ENCODE peak calls at places on chromosomes 16 and 17, in four cellular contexts. Q, X, S and J are unnamed samples.

GRCh38 chr16:74034862-74035261 is 261.8 kb upstream of the PSMD7 start:
- DNase-seq in S (no peak), X (no peak), Q (peak; percentile 49), J (peak; percentile 10)

GRCh38 chr17:31085563-31085962 is 9.2 kb upstream of the NF1 start:
- DNase-seq in Q (no peak), X (no peak), S (no peak), J (no peak)

GRCh38 chr16:75798714-75799113 is 72.4 kb upstream of the CPHXL start:
- DNase-seq in Q (no peak), X (no peak), S (no peak), J (peak; percentile 26)

GRCh38 chr17:42182927-42183734 is 2.1 kb downstream of the HCRT start:
- DNase-seq in X (no peak), Q (no peak), S (no peak), J (no peak)

GRCh38 chr16:11629071-11630030 is 38.9 kb upstream of the SNN start:
- DNase-seq in X (no peak), Q (peak; percentile 87), S (no peak), J (no peak)

GRCh38 chr16:9827062-9827752 is 355.0 kb downstream of the GRIN2A start:
- DNase-seq in X (no peak), S (no peak), Q (no peak), J (no peak)

GRCh38 chr17:57989011-57989345 is 924 bp upstream of the VEZF1 start:
- DNase-seq in X (no peak), Q (peak; percentile 67), S (no peak), J (no peak)

GRCh38 chr16:30437511-30438046 is 7.7 kb upstream of the DCTPP1 start:
- DNase-seq in S (no peak), Q (no peak), X (no peak), J (no peak)

GRCh38 chr17:50626037-50626574 is 8.6 kb upstream of the ABCC3 start:
- DNase-seq in S (peak; percentile 23), Q (peak; percentile 84), X (peak; percentile 74), J (peak; percentile 81)

GRCh38 chr16:73232555-73233422 is 184.9 kb upstream of the ZFHX3 start:
- DNase-seq in X (peak; percentile 41), Q (no peak), S (no peak), J (no peak)

GRCh38 chr17:78865682-78866390 is 25.2 kb upstream of the USP36 start:
- DNase-seq in Q (peak; percentile 75), X (peak; percentile 90), S (peak; percentile 40), J (peak; percentile 68)

GRCh38 chr17:78390241-78391050 is 12.0 kb downstream of the PGS1 start:
- DNase-seq in S (no peak), Q (no peak), X (no peak), J (no peak)

GRCh38 chr16:57802635-57803412 is 533 bp upstream of the KIFC3 start:
- DNase-seq in Q (no peak), X (no peak), S (no peak), J (no peak)

GRCh38 chr17:49890852-49891251 is 43.0 kb upstream of the TAC4 start:
- DNase-seq in X (no peak), S (no peak), Q (no peak), J (no peak)

GRCh38 chr16:23448392-23448791 is 4.6 kb downstream of the COG7 start:
- DNase-seq in S (no peak), Q (no peak), X (no peak), J (no peak)

GRCh38 chr17:34998205-34998604 is 17.9 kb downstream of the LIG3 start:
- DNase-seq in X (peak; percentile 85), Q (peak; percentile 72), S (peak; percentile 62), J (peak; percentile 85)

GRCh38 chr17:81295678-81296381 is 723 bp upstream of the SLC38A10 start:
- DNase-seq in X (no peak), Q (peak; percentile 90), S (no peak), J (peak; percentile 77)

GRCh38 chr17:57331423-57331822 is 75.1 kb downstream of the MSI2 start:
- DNase-seq in S (no peak), X (no peak), Q (no peak), J (no peak)

GRCh38 chr17:35947156-35947585 is 3.7 kb upstream of the LYZL6 start:
- DNase-seq in X (no peak), Q (peak; percentile 79), S (peak; percentile 12), J (peak; percentile 63)

GRCh38 chr17:40806131-40806530 is 6.4 kb upstream of the KRT28 start:
- DNase-seq in S (no peak), X (no peak), Q (no peak), J (no peak)

GRCh38 chr16:85306071-85306792 is 194.0 kb upstream of the CIBAR2 start:
- DNase-seq in X (no peak), Q (peak; percentile 94), S (peak; percentile 58), J (peak; percentile 68)

GRCh38 chr17:41530062-41531048 is 2.2 kb upstream of the KRT19 start:
- DNase-seq in Q (no peak), S (no peak), X (no peak), J (no peak)

GRCh38 chr17:8964801-8965393 is 610 bp downstream of the PIK3R5 start:
- DNase-seq in S (no peak), X (no peak), Q (no peak), J (peak; percentile 69)

GRCh38 chr17:75110307-75110937 is 653 bp downstream of the ARMC7 start:
- DNase-seq in X (no peak), Q (no peak), S (no peak), J (peak; percentile 37)

GRCh38 chr17:57311281-57312216 is 55.2 kb downstream of the MSI2 start:
- DNase-seq in S (no peak), X (no peak), Q (no peak), J (no peak)

GRCh38 chr17:80113033-80113484 is 11.7 kb downstream of the GAA start:
- DNase-seq in S (no peak), Q (peak; percentile 55), X (no peak), J (no peak)

GRCh38 chr16:3058173-3059030 is 7.0 kb upstream of the IL32 start:
- DNase-seq in Q (peak; percentile 65), S (no peak), X (no peak), J (peak; percentile 72)

GRCh38 chr17:62724398-62725146 is 83.5 kb downstream of the MARCHF10 start:
- DNase-seq in Q (peak; percentile 22), S (peak; percentile 69), X (no peak), J (peak; percentile 95)

GRCh38 chr17:40818733-40819527 is 3.5 kb downstream of the KRT10 start:
- DNase-seq in S (peak; percentile 78), Q (peak; percentile 76), X (peak; percentile 89), J (peak; percentile 92)

GRCh38 chr16:66516808-66517585 is 32.9 kb downstream of the TK2 start:
- DNase-seq in X (peak; percentile 86), Q (peak; percentile 91), S (peak; percentile 46), J (peak; percentile 98)

GRCh38 chr17:73801455-73802100 is 157.3 kb upstream of the SDK2 start:
- DNase-seq in S (no peak), Q (no peak), X (no peak), J (no peak)

GRCh38 chr17:10482252-10482651 is 12.9 kb upstream of the MYH4 start:
- DNase-seq in X (no peak), Q (no peak), S (no peak), J (no peak)

GRCh38 chr17:79520134-79520892 is 90.5 kb downstream of the RBFOX3 start:
- DNase-seq in X (no peak), S (no peak), Q (no peak), J (no peak)

GRCh38 chr17:16853661-16854320 is 118.1 kb downstream of the TNFRSF13B start:
- DNase-seq in Q (no peak), S (no peak), X (no peak), J (no peak)

GRCh38 chr17:4180791-4181190 is 37.8 kb downstream of the CYB5D2 start:
- DNase-seq in Q (no peak), S (no peak), X (no peak), J (no peak)

GRCh38 chr17:68175416-68175815 is 72.4 kb upstream of the AMZ2 start:
- DNase-seq in Q (no peak), S (no peak), X (no peak), J (no peak)

GRCh38 chr16:88537864-88538263 is 32.3 kb upstream of the ZC3H18 start:
- DNase-seq in S (no peak), Q (no peak), X (no peak), J (no peak)

GRCh38 chr17:7435676-7436555 is 681 bp downstream of the TMEM102 start:
- DNase-seq in Q (no peak), S (no peak), X (no peak), J (peak; percentile 70)

GRCh38 chr16:81516478-81517149 is 72.0 kb downstream of the CMIP start:
- DNase-seq in S (no peak), X (no peak), Q (no peak), J (no peak)